ENCODE peak calls at places on chromosomes 3 and 15, in six cellular contexts. C is PC-3, X is foreskin fibroblast, G is AG04450, M is mammary epithelial cell, D is brain microvascular endothelial cell. L is an unnamed sample.

GRCh38 chr3:180188512-180189309 is 152.0 kb upstream of the PEX5L start:
- DNase-seq in C (no peak), X (no peak), G (no peak), M (no peak), D (no peak), L (no peak)

GRCh38 chr15:43903864-43904290 is 77.1 kb downstream of the WDR76 start:
- DNase-seq in C (peak), X (peak), G (peak), M (peak), D (peak), L (peak)

GRCh38 chr3:43872301-43872700 is 181.6 kb downstream of the ABHD5 start:
- DNase-seq in C (peak), X (peak), G (peak), M (peak), D (peak), L (peak)

GRCh38 chr15:66783327-66784124 is 81.5 kb downstream of the SMAD6 start:
- DNase-seq in C (no peak), X (no peak), G (no peak), M (no peak), D (no peak), L (no peak)

GRCh38 chr3:152941825-152942224 is 106.9 kb downstream of the P2RY1 start:
- DNase-seq in C (no peak), X (no peak), G (no peak), M (no peak), D (no peak), L (no peak)

GRCh38 chr3:150303776-150304175 is 104.3 kb upstream of the TSC22D2 start:
- DNase-seq in C (peak), X (no peak), G (no peak), M (no peak), D (no peak), L (no peak)

GRCh38 chr3:38345879-38346583 is 554 bp upstream of the XYLB start:
- DNase-seq in C (no peak), X (no peak), G (no peak), M (no peak), D (no peak), L (no peak)

GRCh38 chr3:111359261-111360030 is 182.6 kb upstream of the CD96 start:
- DNase-seq in C (no peak), X (no peak), G (no peak), M (no peak), D (no peak), L (no peak)

GRCh38 chr15:68542348-68542747 is 36.4 kb upstream of the CORO2B start:
- DNase-seq in C (no peak), X (no peak), G (no peak), M (no peak), D (no peak), L (no peak)

GRCh38 chr3:171349392-171349791 is 110.8 kb downstream of the TNIK start:
- DNase-seq in C (peak), X (peak), G (no peak), M (peak), D (no peak), L (no peak)

GRCh38 chr15:76988874-76989780 is 5.8 kb upstream of the PSTPIP1 start:
- DNase-seq in C (no peak), X (no peak), G (no peak), M (no peak), D (no peak), L (no peak)

GRCh38 chr15:92473784-92474183 is 80.1 kb downstream of the ST8SIA2 start:
- DNase-seq in C (no peak), X (no peak), G (no peak), M (no peak), D (no peak), L (no peak)

GRCh38 chr15:87827126-87827525 is 429.4 kb downstream of the NTRK3 start:
- DNase-seq in C (peak), X (peak), G (peak), M (no peak), D (peak), L (no peak)

GRCh38 chr3:10777627-10778026 is 38.4 kb upstream of the SLC6A11 start:
- DNase-seq in C (no peak), X (no peak), G (no peak), M (no peak), D (no peak), L (no peak)

GRCh38 chr3:28575748-28576589 is 227.3 kb upstream of the AZI2 start:
- DNase-seq in C (no peak), X (peak), G (no peak), M (peak), D (no peak), L (no peak)

GRCh38 chr15:94743668-94744067 is 512.3 kb downstream of the MCTP2 start:
- DNase-seq in C (no peak), X (no peak), G (no peak), M (peak), D (no peak), L (no peak)

GRCh38 chr3:42735021-42735420 is 32.4 kb upstream of the HHATL start:
- DNase-seq in C (no peak), X (no peak), G (no peak), M (no peak), D (no peak), L (no peak)

GRCh38 chr3:139909836-139910235 is 25.1 kb upstream of the CLSTN2 start:
- DNase-seq in C (no peak), X (no peak), G (no peak), M (no peak), D (no peak), L (no peak)

GRCh38 chr15:63503739-63504246 is 600 bp upstream of the USP3 start:
- DNase-seq in C (peak), X (peak), G (peak), M (peak), D (peak), L (no peak)

GRCh38 chr15:46080018-46080417 is 445.2 kb downstream of the SQOR start:
- DNase-seq in C (no peak), X (peak), G (no peak), M (no peak), D (no peak), L (peak)

GRCh38 chr3:41018841-41019240 is 180.5 kb upstream of the CTNNB1 start:
- DNase-seq in C (no peak), X (no peak), G (no peak), M (no peak), D (no peak), L (no peak)

GRCh38 chr15:79969175-79969574 is 1.8 kb downstream of the BCL2A1 start:
- DNase-seq in C (no peak), X (no peak), G (no peak), M (no peak), D (no peak), L (no peak)

GRCh38 chr3:19173945-19174344 is 25.6 kb downstream of the KCNH8 start:
- DNase-seq in C (no peak), X (no peak), G (no peak), M (no peak), D (no peak), L (no peak)

GRCh38 chr3:52774901-52775864 is 2.2 kb upstream of the ITIH1 start:
- DNase-seq in C (no peak), X (no peak), G (no peak), M (no peak), D (no peak), L (no peak)

GRCh38 chr3:194395767-194396527 is 3.1 kb downstream of the GP5 start:
- DNase-seq in C (no peak), X (no peak), G (no peak), M (no peak), D (no peak), L (no peak)
- H3K4me3 ChIP-seq in C (no peak), X (peak), G (no peak), M (no peak), D (no peak), L (no peak)

GRCh38 chr15:74413350-74414080 is 20.2 kb downstream of the SEMA7A start:
- DNase-seq in C (no peak), X (no peak), G (no peak), M (no peak), D (no peak), L (no peak)

GRCh38 chr15:74414081-74414580 is 19.6 kb downstream of the SEMA7A start:
- DNase-seq in C (peak), X (no peak), G (no peak), M (no peak), D (no peak), L (no peak)

GRCh38 chr15:74412159-74412558 is 21.6 kb downstream of the SEMA7A start:
- DNase-seq in C (no peak), X (no peak), G (no peak), M (no peak), D (no peak), L (no peak)

GRCh38 chr15:74410502-74410901 is 23.3 kb downstream of the SEMA7A start:
- DNase-seq in C (no peak), X (no peak), G (no peak), M (no peak), D (no peak), L (no peak)

GRCh38 chr15:74411686-74412085 is 22.1 kb downstream of the SEMA7A start:
- DNase-seq in C (no peak), X (no peak), G (no peak), M (no peak), D (no peak), L (no peak)
- H3K4me3 ChIP-seq in C (no peak), X (no peak), G (no peak), M (no peak), D (no peak), L (no peak)

GRCh38 chr3:158727499-158728377 is 4.5 kb downstream of the RARRES1 start:
- DNase-seq in C (peak), X (peak), G (no peak), M (peak), D (peak), L (peak)
- H3K4me3 ChIP-seq in C (no peak), X (no peak), G (no peak), M (no peak), D (no peak), L (no peak)

GRCh38 chr15:90862964-90863721 is 5.2 kb upstream of the FURIN start:
- DNase-seq in C (peak), X (peak), G (no peak), M (peak), D (no peak), L (no peak)
- H3K4me3 ChIP-seq in C (no peak), X (no peak), G (no peak), M (no peak), D (no peak), L (no peak)

GRCh38 chr3:177358968-177359600 is 161.8 kb upstream of the TBL1XR1 start:
- DNase-seq in C (peak), X (no peak), G (no peak), M (peak), D (no peak), L (no peak)

GRCh38 chr3:177358085-177358967 is 161.0 kb upstream of the TBL1XR1 start:
- DNase-seq in C (peak), X (peak), G (no peak), M (peak), D (peak), L (no peak)

GRCh38 chr3:177356113-177356512 is 158.8 kb upstream of the TBL1XR1 start:
- DNase-seq in C (no peak), X (no peak), G (no peak), M (no peak), D (no peak), L (no peak)

GRCh38 chr3:177359601-177360357 is 162.5 kb upstream of the TBL1XR1 start:
- DNase-seq in C (peak), X (peak), G (peak), M (peak), D (peak), L (peak)

DNA sequence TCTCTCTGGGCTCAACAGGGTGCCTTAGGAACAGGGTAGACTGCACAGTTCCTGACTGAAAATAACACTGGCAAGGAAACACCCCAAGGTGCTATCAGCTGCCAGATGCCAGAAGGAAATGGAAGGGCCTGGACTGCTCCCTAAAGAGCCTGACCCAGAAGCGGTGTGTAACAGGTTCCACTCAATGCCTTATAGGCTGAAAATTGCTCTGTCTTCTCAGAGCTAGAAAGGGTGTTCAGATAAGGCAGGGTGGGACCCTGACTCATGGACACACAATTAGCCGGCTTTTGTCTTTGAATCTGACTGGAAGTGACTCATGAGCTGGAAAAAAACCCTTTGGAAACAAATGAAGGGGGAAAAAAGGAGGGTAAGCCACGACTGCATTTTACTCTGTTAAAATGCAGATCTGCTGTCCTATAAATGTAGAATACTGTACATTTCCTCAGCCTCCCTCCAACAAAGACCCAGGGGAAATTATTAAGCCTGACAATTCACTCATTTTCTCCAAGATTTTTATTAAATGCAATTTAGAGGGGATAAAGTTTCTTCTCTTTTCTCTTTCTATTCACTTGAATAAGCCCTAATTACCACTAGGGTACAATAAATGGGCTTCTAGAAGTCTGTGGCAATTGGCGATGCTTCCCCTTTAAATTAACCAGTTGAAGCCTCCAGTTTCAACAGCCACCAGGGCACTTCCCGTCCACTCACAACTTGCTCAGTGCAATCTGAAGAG is 160.2 kb upstream of the TBL1XR1 start:
- DNase-seq in C (peak), X (peak), G (peak), M (peak), D (peak), L (no peak)
- H3K4me3 ChIP-seq in C (peak), X (no peak), G (no peak), M (no peak), D (no peak), L (no peak)

DNA sequence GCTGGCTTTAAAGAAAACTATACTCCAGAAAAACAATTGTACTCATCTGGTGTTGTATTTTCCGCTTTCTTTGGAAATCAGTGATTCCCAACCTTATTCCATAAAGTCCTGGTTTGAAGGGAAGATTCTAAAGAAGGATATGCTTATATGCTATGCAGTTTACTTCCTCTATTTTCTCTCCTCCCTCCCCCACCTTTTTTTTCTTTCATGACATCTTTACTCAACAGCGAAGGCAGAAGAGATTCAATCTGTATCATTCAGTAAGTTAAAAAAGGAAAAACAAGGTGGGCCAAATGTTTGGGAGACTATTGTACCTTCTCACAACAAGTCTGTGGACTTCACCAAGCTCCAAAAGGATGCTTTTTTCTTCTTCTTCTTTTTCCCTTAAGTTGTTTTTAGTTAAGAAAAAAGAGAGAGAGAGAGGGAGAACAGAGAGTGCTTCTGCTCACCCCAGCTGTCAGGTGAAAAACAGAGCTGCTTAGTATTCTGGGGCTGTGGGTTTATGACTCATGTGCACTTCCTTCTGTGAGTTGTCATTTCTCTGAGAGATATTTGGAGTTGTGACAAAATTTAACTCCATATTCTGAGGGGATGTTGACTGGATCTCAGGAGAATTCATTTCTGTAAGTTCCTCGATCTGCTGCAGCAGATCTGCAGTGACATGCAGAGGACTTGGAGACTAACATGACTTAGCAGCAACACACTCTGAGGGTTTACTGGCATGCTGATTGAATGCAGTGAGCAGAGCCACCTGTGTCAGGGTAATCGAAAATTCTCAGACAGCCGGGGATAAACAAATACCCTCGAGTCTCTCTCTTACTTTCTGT is 70.7 kb downstream of the SSR3 start:
- DNase-seq in C (peak), X (peak), G (no peak), M (peak), D (peak), L (peak)
- H3K4me3 ChIP-seq in C (peak), X (no peak), G (no peak), M (peak), D (no peak), L (no peak)

DNA sequence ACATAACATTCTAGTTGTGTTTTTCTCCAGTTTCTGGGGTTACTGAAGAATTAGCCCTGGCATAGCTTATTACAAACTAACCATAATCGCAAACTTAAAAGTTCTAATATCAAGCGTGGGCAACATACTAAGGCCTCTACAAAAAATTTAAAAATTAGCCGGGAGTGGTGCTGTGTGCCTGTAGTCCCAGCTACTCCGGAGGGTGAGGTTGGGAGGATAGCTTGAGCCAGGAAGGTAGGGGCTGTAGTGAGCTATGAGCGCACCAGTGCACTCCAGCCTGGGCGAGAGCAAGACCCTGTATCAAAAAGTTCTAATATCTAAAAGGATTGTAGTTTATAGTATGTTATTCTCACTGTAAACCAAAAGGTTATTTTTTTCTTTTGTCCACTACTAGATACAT is 1.1 kb downstream of the OIP5 start:
- DNase-seq in C (peak), X (no peak), G (no peak), M (no peak), D (no peak), L (no peak)
- H3K4me3 ChIP-seq in C (peak), X (peak), G (no peak), M (peak), D (no peak), L (peak)

GRCh38 chr3:126266291-126266840 is 86.0 kb upstream of the ALDH1L1 start:
- DNase-seq in C (no peak), X (no peak), G (no peak), M (no peak), D (no peak), L (no peak)

GRCh38 chr3:126267976-126268615 is 87.7 kb upstream of the ALDH1L1 start:
- DNase-seq in C (no peak), X (no peak), G (no peak), M (no peak), D (no peak), L (no peak)

GRCh38 chr3:126264952-126265351 is 84.6 kb upstream of the ALDH1L1 start:
- DNase-seq in C (no peak), X (no peak), G (no peak), M (no peak), D (no peak), L (no peak)

GRCh38 chr3:126267169-126267975 is 87.0 kb upstream of the ALDH1L1 start:
- DNase-seq in C (peak), X (peak), G (peak), M (peak), D (peak), L (peak)

DNA sequence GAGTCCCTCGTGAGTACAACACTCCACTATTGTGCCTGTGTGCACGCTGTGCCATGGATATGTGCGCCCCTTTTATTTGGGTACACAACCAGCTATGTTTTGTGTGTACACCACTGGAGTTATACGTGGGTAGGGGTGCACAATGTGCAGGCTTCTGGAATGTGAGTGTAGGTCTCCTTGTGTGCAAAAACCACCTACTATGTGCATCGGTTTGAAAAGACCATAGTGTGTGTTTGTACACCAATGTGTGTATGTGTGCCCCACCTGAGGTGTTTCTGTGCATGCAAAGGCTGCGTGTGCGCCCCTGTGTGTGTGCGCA is 86.4 kb upstream of the ALDH1L1 start:
- DNase-seq in C (no peak), X (no peak), G (no peak), M (no peak), D (no peak), L (no peak)
- H3K4me3 ChIP-seq in C (peak), X (peak), G (peak), M (no peak), D (peak), L (peak)

GRCh38 chr3:5429517-5429890 is 242.0 kb downstream of the EDEM1 start:
- DNase-seq in C (no peak), X (no peak), G (no peak), M (no peak), D (no peak), L (no peak)
- H3K4me3 ChIP-seq in C (no peak), X (no peak), G (no peak), M (no peak), D (no peak), L (no peak)